ENCODE peak calls at places on chromosome 7, in ten cellular contexts. N is neural crest cell, C is A549, K is astrocyte of the spinal cord, Z is BE2C, B is endodermal cell, X is HFF-Myc, G is IMR-90, D is HFFc6, E is BJ. I is an unnamed sample.

GRCh38 chr7:98232799-98233198 is 19.2 kb downstream of the TECPR1 start:
- DNase-seq in C (no peak), K (no peak), N (no peak), G (no peak), E (no peak), Z (no peak), X (no peak), B (no peak), D (no peak), I (no peak)

GRCh38 chr7:102898532-102898859 is 14.3 kb upstream of the LRRC17 start:
- DNase-seq in E (no peak), D (no peak), N (no peak), B (no peak), Z (no peak), G (no peak), C (no peak), X (no peak), K (no peak), I (no peak)

GRCh38 chr7:30965883-30966282 is 2.1 kb downstream of the GHRHR start:
- DNase-seq in E (no peak), G (no peak), X (no peak), K (no peak), B (no peak), C (no peak), Z (no peak), N (no peak), D (no peak), I (no peak)

GRCh38 chr7:90777075-90777864 is 181.1 kb downstream of the CDK14 start:
- DNase-seq in G (no peak), N (no peak), Z (no peak), B (no peak), K (no peak), X (no peak), E (no peak), C (no peak), D (no peak), I (no peak)

GRCh38 chr7:29331163-29331562 is 136.6 kb downstream of the CHN2 start:
- DNase-seq in N (no peak), Z (no peak), E (no peak), B (no peak), G (no peak), C (no peak), D (no peak), K (no peak), X (no peak), I (no peak)

GRCh38 chr7:151925446-151926335 is 30.6 kb upstream of the GALNTL5 start:
- DNase-seq in K (peak), E (no peak), N (no peak), Z (no peak), B (no peak), X (no peak), C (no peak), G (no peak), D (no peak), I (no peak)

GRCh38 chr7:88789480-88790064 is 6.0 kb downstream of the TEX47 start:
- DNase-seq in C (peak), Z (no peak), N (no peak), B (no peak), X (no peak), K (peak), E (no peak), G (peak), D (peak), I (no peak)

GRCh38 chr7:36761835-36762234 is 37.5 kb upstream of the AOAH start:
- DNase-seq in E (no peak), D (no peak), C (no peak), N (no peak), G (no peak), X (no peak), B (no peak), K (no peak), Z (no peak), I (no peak)

GRCh38 chr7:146249272-146249671 is 132.7 kb downstream of the CNTNAP2 start:
- DNase-seq in G (no peak), C (no peak), B (no peak), E (no peak), D (no peak), K (no peak), Z (no peak), X (no peak), N (no peak), I (no peak)

DNA sequence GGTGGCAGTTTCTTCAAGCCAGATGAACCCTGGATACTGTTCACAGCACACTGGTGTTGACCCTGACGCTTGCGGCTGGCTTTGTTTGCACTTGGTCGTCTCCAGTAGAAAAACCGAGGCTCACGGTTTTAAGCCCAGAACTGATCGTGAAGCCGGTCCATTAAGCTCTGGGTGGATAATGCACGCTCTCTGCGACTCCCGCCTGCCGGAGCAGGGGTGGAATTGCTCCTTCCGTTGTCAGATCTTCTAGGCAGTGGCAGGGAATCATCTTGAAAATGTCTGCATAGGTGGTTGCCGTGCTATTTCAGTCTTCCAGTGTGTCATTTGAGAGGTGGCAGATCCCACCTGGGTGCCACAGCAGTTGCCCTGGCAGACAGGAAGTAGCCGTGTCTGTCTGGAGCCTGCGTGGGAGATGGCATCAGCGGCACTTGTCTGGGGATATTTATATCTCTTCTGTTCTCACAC is 35.9 kb upstream of the AP5Z1 start:
- DNase-seq in E (no peak), G (peak), Z (peak), B (peak), X (no peak), D (no peak), K (peak), N (no peak), C (peak), I (no peak)
- TF ChIP-seq CTCF in E (no peak), G (no peak), Z (peak), B (peak), X (no peak), D (no peak), K (peak), N (peak), C (no peak), I (peak)

DNA sequence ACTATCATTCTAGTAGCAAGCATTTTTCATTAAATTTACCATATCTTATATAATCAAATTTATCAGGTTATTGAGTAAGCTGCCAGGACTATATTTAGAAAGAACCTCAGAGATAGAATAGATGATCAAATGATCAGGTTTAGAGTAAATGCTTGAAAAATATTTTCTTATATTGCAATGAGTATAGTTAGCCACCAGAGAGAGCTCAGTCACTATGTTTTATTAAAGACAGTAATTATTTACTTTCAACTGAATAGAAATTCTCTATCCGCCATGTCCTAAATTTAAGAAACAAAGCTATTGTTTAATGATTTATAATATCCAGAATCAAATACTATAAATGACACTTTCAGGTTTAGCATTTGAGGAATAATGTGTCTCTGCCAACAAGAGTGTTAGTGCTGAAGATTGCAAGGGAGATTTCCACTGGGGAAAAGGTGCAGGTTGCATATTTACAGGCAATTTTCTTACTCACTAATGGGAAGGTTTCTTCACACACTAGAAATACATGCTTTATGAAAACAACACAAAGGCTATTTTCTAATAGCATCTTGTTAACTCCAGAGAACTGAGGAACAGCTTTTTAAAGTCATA is 184.7 kb downstream of the DGKB start:
- DNase-seq in K (peak), E (no peak), G (peak), C (no peak), B (no peak), Z (no peak), N (no peak), D (peak), X (no peak), I (no peak)
- TF ChIP-seq CTCF in K (peak), E (peak), G (peak), C (peak), B (peak), Z (peak), N (peak), D (peak), X (no peak), I (peak)

GRCh38 chr7:138885383-138886147 is 87.6 kb upstream of the ATP6V0A4 start:
- DNase-seq in Z (no peak), X (no peak), C (no peak), D (no peak), G (no peak), N (no peak), B (no peak), E (no peak), K (no peak), I (no peak)
- TF ChIP-seq CTCF in Z (peak), X (no peak), C (no peak), D (no peak), G (no peak), N (no peak), B (peak), E (peak), K (peak), I (no peak)

GRCh38 chr7:108246227-108246837 is 116.2 kb upstream of the LAMB4 start:
- DNase-seq in G (peak), K (peak), D (peak), X (peak), Z (no peak), B (peak), N (peak), C (peak), E (peak), I (no peak)
- TF ChIP-seq CTCF in G (peak), K (peak), D (peak), X (no peak), Z (no peak), B (no peak), N (no peak), C (peak), E (no peak), I (no peak)

GRCh38 chr7:34086064-34086463 is 180.7 kb downstream of the BMPER start:
- DNase-seq in N (no peak), Z (no peak), C (no peak), X (no peak), B (no peak), E (no peak), G (no peak), K (no peak), D (no peak), I (no peak)

GRCh38 chr7:34084651-34085050 is 179.3 kb downstream of the BMPER start:
- DNase-seq in G (no peak), Z (no peak), K (no peak), C (no peak), B (no peak), E (no peak), N (no peak), X (no peak), D (no peak), I (no peak)

GRCh38 chr7:34090796-34091195 is 185.5 kb downstream of the BMPER start:
- DNase-seq in G (peak), B (no peak), K (peak), X (no peak), N (no peak), E (no peak), C (no peak), Z (no peak), D (no peak), I (no peak)

GRCh38 chr7:34091330-34091917 is 186.1 kb downstream of the BMPER start:
- DNase-seq in K (peak), E (no peak), Z (peak), G (peak), D (peak), C (no peak), X (no peak), B (peak), N (no peak), I (no peak)

GRCh38 chr7:34087892-34088891 is 182.9 kb downstream of the BMPER start:
- DNase-seq in C (no peak), E (no peak), K (peak), Z (peak), B (peak), G (peak), N (peak), X (no peak), D (peak), I (peak)
- TF ChIP-seq CTCF in C (peak), E (peak), K (peak), Z (peak), B (peak), G (peak), N (peak), X (peak), D (peak), I (peak)

DNA sequence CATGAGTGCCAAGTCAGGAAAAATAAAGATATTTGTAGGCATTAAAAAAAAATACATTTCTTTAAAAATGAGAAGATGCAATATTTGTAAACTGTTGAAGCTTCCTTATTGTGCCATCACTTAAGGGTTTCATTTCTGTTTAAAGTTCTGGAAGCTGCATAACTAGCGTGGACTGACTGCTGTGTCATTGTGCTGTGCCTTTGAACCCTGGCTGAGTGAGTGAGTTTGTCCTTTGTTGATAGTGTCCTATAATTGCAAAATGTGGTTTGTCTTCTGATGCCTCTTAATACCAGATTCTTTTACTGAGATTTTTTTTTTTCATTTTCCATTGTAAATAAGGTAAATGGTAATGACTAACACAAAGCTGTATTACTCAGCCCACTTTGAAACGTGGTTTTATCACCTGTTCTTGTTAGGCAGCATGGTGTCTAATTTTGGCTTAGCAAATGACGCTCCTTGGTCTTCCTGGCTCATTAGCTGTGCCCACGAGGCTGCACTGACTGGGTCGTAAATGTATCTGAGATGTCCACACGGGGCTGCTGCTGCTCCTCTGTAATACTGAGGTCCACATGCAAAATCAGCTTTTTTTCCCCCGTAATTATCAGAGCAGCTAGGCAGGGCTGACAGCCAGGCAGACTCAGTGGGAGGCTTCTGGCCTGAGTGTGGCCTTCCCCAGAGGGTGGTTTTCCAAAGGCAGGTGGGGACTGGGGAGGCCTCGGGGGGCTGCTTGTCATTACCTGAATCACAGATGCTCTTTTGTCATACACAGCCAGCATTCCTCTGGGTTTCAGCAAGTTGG is 14.8 kb downstream of the ZSCAN25 start:
- DNase-seq in E (no peak), N (no peak), X (no peak), B (peak), C (peak), G (peak), D (no peak), Z (no peak), K (peak), I (no peak)
- TF ChIP-seq CTCF in E (peak), N (no peak), X (peak), B (peak), C (peak), G (peak), D (peak), Z (peak), K (peak), I (peak)

DNA sequence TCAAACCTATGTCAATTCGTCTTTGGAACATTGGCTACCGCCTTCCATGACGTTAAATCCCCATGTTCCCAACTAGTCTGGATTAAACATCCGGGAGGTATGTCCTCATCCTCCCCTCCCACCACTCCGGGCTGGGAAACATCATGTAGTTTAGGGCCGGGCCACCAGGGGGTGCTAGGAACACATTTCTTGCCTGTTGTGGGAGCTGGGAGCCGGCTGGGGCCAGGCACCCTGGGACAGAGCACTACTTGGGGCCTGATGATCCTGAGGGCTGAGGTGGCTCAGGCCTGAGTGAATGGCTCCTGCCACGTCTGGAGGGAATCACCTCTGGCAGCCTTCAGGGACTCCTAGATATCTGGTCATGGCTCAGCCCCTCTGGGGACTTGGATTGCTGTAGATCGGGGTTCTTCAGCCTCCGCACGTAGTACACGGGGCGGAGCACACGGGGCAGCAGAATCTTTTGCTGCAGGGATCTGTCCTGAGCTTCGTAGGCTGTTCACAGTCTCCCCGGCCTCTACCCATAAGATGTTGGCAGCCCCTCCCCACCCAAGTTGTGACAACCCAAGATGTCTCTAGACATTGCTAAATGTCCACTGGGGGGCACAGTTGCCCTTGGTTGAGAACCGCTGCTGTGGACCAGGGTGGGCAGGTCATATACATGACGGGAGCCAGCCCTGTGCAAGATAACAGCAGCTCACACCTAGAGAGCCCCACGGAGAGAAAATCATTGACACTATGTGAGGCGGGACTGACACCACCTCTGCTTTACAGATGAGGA is 141.2 kb upstream of the ZNF716 start:
- DNase-seq in Z (no peak), B (peak), G (no peak), N (no peak), C (no peak), K (no peak), E (no peak), X (no peak), D (no peak), I (no peak)
- TF ChIP-seq CTCF in Z (peak), B (peak), G (no peak), N (no peak), C (no peak), K (peak), E (peak), X (peak), D (peak), I (no peak)

GRCh38 chr7:24880886-24881285 is 99.1 kb downstream of the OSBPL3 start:
- DNase-seq in G (no peak), K (no peak), N (no peak), Z (no peak), X (no peak), E (no peak), C (no peak), D (no peak), B (no peak), I (no peak)

GRCh38 chr7:24882989-24883631 is 96.9 kb downstream of the OSBPL3 start:
- DNase-seq in G (peak), E (peak), B (no peak), D (peak), N (no peak), X (peak), C (no peak), Z (peak), K (peak), I (no peak)

GRCh38 chr7:24879281-24879680 is 100.7 kb downstream of the OSBPL3 start:
- DNase-seq in K (peak), E (no peak), C (no peak), B (no peak), G (no peak), X (no peak), D (no peak), N (no peak), Z (no peak), I (no peak)

GRCh38 chr7:24883632-24884013 is 96.4 kb downstream of the OSBPL3 start:
- DNase-seq in B (no peak), D (no peak), E (no peak), K (no peak), C (no peak), G (no peak), X (no peak), N (no peak), Z (no peak), I (no peak)

DNA sequence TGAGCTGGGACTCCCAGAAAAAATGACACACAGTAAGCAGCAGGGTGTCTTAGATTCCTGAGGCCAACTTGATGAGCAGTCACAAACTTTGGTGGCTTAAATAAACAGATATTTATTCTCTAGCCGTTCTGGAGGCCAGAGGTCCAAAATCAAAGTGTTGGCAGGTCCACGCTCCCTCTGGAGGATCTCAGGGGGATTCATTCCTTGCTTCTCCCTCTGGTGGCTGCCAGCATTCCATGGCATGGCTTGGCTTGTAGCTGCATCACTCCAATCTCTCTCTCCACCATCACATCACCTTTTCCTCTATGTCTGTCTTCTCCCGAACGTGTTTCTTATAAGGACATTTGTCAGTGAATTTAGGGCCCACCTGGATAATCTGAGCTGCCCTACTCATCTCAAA is 98.4 kb downstream of the OSBPL3 start:
- DNase-seq in Z (no peak), B (peak), X (no peak), D (no peak), G (no peak), N (no peak), E (no peak), C (no peak), K (no peak), I (no peak)
- TF ChIP-seq CTCF in Z (peak), B (peak), X (peak), D (peak), G (peak), N (no peak), E (no peak), C (peak), K (peak), I (peak)